ENCODE peak calls at places on chromosomes 1 and 21, in eight cellular contexts. D is activated CD4-positive, alpha-beta T cell treated with anti-CD3 and anti-CD28 coated beads, Interleukin-2, amount 50 U/mL, for 48 hours; E is A172; B is endothelial cell of umbilical vein; H is brain microvascular endothelial cell; G is GM12865; V is K562; S is HuH-7.5. Z is an unnamed sample.

GRCh38 chr1:149965440-149965839 is 28.8 kb upstream of the MTMR11 start:
- DNase-seq in S (no peak), V (no peak), D (no peak), G (no peak), H (no peak), E (no peak), B (no peak), Z (no peak)

GRCh38 chr1:229344139-229344538 is 1.3 kb upstream of the CCSAP start:
- DNase-seq in B (no peak), S (no peak), E (no peak), G (no peak), H (no peak), V (no peak), D (peak; percentile 58), Z (no peak)

GRCh38 chr21:32772281-32773047 is 909 bp upstream of the PAXBP1 start:
- DNase-seq in V (peak; percentile 56), H (no peak), E (peak; percentile 45), G (peak; percentile 63), D (peak; percentile 77), S (peak; percentile 10), B (peak; percentile 60), Z (no peak)

GRCh38 chr1:214316597-214316996 is 35.6 kb downstream of the SMYD2 start:
- DNase-seq in E (peak; percentile 73), H (peak; percentile 22), G (no peak), B (no peak), D (no peak), S (no peak), V (no peak), Z (peak; percentile 83)

GRCh38 chr1:201222125-201222524 is 31.5 kb downstream of the IGFN1 start:
- DNase-seq in H (no peak), S (peak; percentile 37), V (no peak), E (no peak), B (no peak), G (no peak), D (no peak), Z (no peak)

GRCh38 chr1:47587891-47588582 is 150.2 kb downstream of the FOXD2 start:
- DNase-seq in G (no peak), E (peak; percentile 64), B (peak; percentile 24), D (no peak), S (no peak), V (no peak), H (peak; percentile 28), Z (no peak)

GRCh38 chr1:167718926-167719691 is 2.7 kb upstream of the MPZL1 start:
- DNase-seq in G (no peak), V (no peak), H (no peak), D (no peak), S (no peak), E (peak; percentile 38), B (no peak), Z (no peak)

GRCh38 chr1:40802078-40803075 is 18.8 kb downstream of the KCNQ4 start:
- DNase-seq in V (peak; percentile 100), E (no peak), G (peak; percentile 90), B (peak; percentile 74), H (peak; percentile 46), D (peak; percentile 86), S (peak; percentile 81), Z (peak; percentile 23)

GRCh38 chr1:17561561-17561985 is 22.1 kb downstream of the ARHGEF10L start:
- DNase-seq in S (no peak), G (no peak), B (no peak), H (no peak), D (no peak), E (peak; percentile 19), V (no peak), Z (no peak)